ENCODE peak calls at places on chromosomes 4 and X, in seven cellular contexts. I is A549; S is A673; K is ovary; Q is HCT116; Y is dorsolateral prefrontal cortex; M is activated CD8-positive, alpha-beta T cell treated with anti-CD3 and anti-CD28 coated beads for 36 hours. X is an unnamed sample.

GRCh38 chr4:118173126-118173525 is 138.8 kb downstream of the NDST3 start:
- DNase-seq in Q (no peak), Y (no peak), M (no peak), S (no peak), K (no peak), I (no peak), X (no peak)

GRCh38 chr4:94758141-94758699 is 465 bp downstream of the BMPR1B start:
- DNase-seq in M (peak), I (no peak), Q (no peak), S (peak), K (peak), Y (no peak), X (peak)

GRCh38 chrX:77493677-77494553 is 46.7 kb downstream of the FGF16 start:
- DNase-seq in I (no peak), Q (no peak), S (peak), K (no peak), M (no peak), Y (no peak), X (no peak)

GRCh38 chrX:9456250-9457074 is 8.4 kb upstream of the TBL1X start:
- DNase-seq in S (no peak), I (no peak), Q (no peak), K (no peak), Y (no peak), M (peak), X (no peak)

GRCh38 chrX:136880003-136880451 is 498 bp downstream of the RBMX start:
- DNase-seq in K (peak), M (peak), I (peak), Q (no peak), Y (peak), S (no peak), X (peak)

GRCh38 chr4:155442267-155443105 is 65.7 kb upstream of the MAP9 start:
- DNase-seq in I (peak), M (peak), K (peak), Q (peak), S (peak), Y (peak), X (peak)

GRCh38 chrX:19646298-19646697 is 131.0 kb upstream of the MAP3K15 start:
- DNase-seq in Q (no peak), K (no peak), S (no peak), I (no peak), M (no peak), Y (no peak), X (no peak)

GRCh38 chrX:70281951-70282350 is at the start of gene RAB41:
- DNase-seq in Q (no peak), Y (no peak), K (no peak), S (no peak), M (no peak), I (no peak), X (no peak)

GRCh38 chrX:109344666-109345065 is 137.2 kb downstream of the GUCY2F start:
- DNase-seq in M (no peak), S (no peak), K (no peak), Q (no peak), I (no peak), Y (no peak), X (no peak)

GRCh38 chr4:36763814-36764213 is 480.7 kb upstream of the NWD2 start:
- DNase-seq in M (no peak), S (no peak), Q (no peak), K (no peak), Y (no peak), I (no peak), X (no peak)

GRCh38 chr4:153204247-153205027 is at the start of gene TRIM2:
- DNase-seq in K (peak), Q (peak), S (peak), M (peak), Y (peak), I (no peak), X (peak)

GRCh38 chr4:138406881-138407280 is 164.7 kb upstream of the SLC7A11 start:
- DNase-seq in Q (no peak), I (no peak), Y (no peak), M (no peak), S (no peak), K (no peak), X (no peak)

GRCh38 chrX:79477691-79478090 is 110.6 kb upstream of the ITM2A start:
- DNase-seq in K (no peak), I (no peak), Q (no peak), M (no peak), Y (no peak), S (peak), X (no peak)

GRCh38 chr4:99366491-99366890 is 13.9 kb upstream of the ADH1C start:
- DNase-seq in Y (no peak), K (no peak), M (no peak), S (no peak), I (no peak), Q (no peak), X (no peak)

DNA sequence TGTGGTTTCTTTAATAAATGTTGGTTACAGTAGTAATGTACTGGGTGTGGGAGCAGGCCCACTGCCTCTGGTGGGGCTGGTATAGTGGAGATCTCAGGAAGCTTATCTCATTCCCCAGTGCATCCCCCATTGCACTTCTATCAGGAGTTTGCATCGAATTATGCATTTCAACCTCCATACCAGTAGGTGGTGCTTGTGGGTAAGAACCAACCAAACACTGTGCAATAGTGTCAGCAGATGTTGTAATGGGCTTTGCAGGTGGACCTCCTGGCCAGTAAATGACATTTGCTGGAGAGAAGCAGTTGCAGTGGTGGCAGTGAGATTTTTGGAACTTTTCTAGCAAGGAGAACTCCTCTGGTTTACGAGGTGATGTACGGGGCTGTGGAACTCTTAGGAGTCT is 150.6 kb downstream of the POU3F4 start:
- DNase-seq in M (no peak), S (peak), I (peak), Y (no peak), Q (no peak), K (no peak), X (no peak)
- TF ChIP-seq CTCF in M (no peak), S (peak), I (no peak), Y (no peak), Q (no peak), K (no peak), X (no peak)

GRCh38 chrX:23637187-23637586 is 30.1 kb upstream of the PRDX4 start:
- DNase-seq in K (no peak), Y (no peak), M (no peak), I (no peak), Q (no peak), S (no peak), X (no peak)
- TF ChIP-seq CTCF in K (no peak), Y (no peak), M (no peak), I (no peak), Q (no peak), S (no peak), X (no peak)

DNA sequence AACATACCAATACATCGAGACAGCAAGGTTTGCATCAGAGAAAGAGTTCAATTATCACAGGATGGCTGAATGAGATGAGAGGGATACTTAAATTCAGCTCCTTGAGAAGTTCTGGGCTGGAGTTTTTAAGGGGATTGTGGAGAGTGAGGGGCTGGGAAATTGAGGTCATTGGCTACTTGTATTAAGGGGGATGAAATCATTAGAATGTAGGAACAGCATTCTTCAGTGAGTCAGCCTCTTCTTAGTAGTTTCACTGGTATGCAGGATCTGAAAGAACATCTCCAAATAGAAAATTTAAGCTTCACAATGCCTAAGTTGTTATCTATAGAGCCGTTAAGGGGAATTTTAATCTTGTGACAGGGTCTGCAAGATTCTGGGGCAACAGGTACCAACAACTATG is 211.6 kb upstream of the TAPT1 start:
- DNase-seq in K (no peak), Q (no peak), S (no peak), M (no peak), Y (no peak), I (no peak), X (no peak)
- TF ChIP-seq CTCF in K (no peak), Q (no peak), S (no peak), M (no peak), Y (no peak), I (no peak), X (no peak)

DNA sequence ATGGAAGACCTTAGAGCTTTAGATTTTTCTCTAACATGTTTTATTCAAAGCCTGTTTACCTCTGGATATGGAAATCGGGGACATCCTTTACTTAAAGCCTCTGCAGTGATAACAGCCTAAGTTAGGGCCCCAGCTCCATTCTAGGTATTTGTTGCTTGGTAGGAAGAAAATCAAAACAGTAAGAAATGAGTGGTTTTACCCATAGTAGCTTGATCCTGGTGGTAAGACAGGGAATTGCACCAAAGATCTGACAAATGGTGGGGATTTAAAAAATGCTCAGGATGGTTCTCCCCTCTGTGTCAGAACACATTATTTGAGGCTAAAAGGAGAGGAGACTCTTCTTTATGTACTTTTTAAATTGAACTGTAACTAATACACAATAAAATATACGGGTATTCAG is 52.4 kb downstream of the AFF2 start:
- DNase-seq in Y (no peak), S (no peak), Q (no peak), K (no peak), I (peak), M (no peak), X (no peak)
- TF ChIP-seq CTCF in Y (peak), S (peak), Q (no peak), K (no peak), I (no peak), M (peak), X (peak)

GRCh38 chrX:86349115-86349514 is 200.9 kb downstream of the DACH2 start:
- DNase-seq in I (no peak), K (no peak), S (no peak), Q (no peak), Y (no peak), M (no peak), X (no peak)
- TF ChIP-seq CTCF in I (no peak), K (no peak), S (no peak), Q (no peak), Y (no peak), M (no peak), X (no peak)

GRCh38 chr4:56007154-56007553 is 58.4 kb downstream of the CEP135 start:
- DNase-seq in Q (no peak), S (no peak), I (no peak), Y (no peak), M (no peak), K (no peak), X (no peak)
- TF ChIP-seq CTCF in Q (no peak), S (no peak), I (no peak), Y (no peak), M (no peak), K (no peak), X (no peak)

GRCh38 chr4:60195256-60195655 is 1004.9 kb upstream of the ADGRL3 start:
- DNase-seq in K (no peak), M (no peak), Y (no peak), I (no peak), Q (no peak), S (no peak), X (no peak)

DNA sequence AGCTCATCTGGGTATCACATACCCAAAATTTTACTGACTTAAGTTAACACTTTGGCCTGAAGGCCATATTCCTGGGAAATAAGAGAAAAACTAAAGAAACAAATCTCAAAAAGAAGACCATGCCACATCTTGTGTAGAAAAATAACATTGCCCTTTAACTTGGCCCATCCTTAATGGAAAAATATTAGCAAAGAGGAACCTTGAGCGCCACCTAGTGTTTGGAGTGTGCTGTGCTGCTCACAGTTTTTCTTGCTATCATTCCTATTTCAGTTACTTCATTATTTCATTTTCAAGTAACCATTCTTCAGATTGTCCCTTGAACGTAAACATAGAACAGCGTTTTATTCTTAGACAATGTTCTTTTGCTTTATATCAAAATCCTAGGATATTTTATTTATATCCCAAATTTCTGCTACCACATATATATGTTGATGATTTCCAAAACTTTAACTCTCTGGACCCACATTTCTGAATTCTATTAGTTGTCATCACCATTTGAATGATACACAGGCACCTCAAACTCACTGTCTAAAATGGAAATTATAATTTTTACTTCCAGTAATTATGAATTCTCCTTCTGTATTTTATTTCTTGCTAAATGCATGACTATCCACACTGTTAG is 999.0 kb upstream of the ADGRL3 start:
- DNase-seq in K (no peak), Y (no peak), Q (peak), S (peak), I (no peak), M (peak), X (peak)
- TF ChIP-seq CTCF in K (no peak), Y (peak), Q (peak), S (peak), I (peak), M (peak), X (peak)

GRCh38 chr4:127622923-127623754 is 9.6 kb upstream of the INTU start:
- DNase-seq in Q (no peak), I (peak), M (peak), Y (peak), K (peak), S (peak), X (no peak)
- TF ChIP-seq CTCF in Q (no peak), I (no peak), M (no peak), Y (peak), K (no peak), S (peak), X (no peak)

DNA sequence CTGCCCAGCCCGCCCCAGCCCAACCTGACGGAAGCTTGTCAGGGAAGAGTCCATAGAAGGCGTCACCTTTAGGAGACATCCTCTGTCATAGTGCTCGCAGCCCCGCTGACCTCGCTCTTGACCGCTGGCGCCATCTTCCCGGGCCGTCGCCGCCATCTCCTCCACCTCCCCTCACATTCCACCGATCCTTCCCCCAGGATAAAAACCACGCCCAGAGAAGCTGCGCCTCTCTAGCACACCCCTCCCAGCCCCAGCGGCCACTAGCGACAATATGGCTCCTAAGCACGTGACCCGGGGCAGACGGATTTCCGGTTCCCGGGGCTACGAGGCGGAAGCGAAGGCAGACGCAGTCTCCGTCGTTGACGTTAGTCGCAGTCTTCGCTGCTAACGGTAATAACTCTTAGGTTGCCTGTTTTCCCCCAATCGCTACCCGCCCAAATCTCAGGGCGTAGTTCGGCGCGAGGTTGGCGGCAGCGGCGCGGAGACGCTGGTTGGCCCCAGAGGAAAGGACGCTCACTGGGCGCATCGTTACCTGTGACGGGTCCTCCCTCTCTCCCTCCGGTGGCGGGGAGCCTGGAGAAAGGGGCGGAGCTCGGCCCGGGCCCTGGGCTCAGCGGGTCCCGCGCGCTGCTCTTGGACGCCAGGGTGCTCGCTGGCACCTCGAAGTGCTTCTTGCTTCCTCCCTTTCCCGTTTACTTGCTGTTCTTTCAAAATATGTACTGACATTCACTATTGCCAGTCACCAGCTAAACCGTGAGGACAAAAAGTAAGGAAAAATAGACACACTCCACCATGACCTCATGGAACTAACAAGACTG is at the start of the genes RCHY1 and THAP6:
- DNase-seq in M (peak), I (peak), Y (peak), K (peak), S (peak), Q (peak), X (peak)
- TF ChIP-seq CTCF in M (no peak), I (no peak), Y (no peak), K (no peak), S (no peak), Q (no peak), X (no peak)